ENCODE peak calls at places on chromosomes 2 and 18, in ten cellular contexts. One of them, this sample, is unnamed.

GRCh38 chr2:118169359-118170005 is 81.2 kb downstream of the INSIG2 start:
- DNase-seq in activated T-helper 1 cell treated with anti-CD3 and anti-CD28 coated beads, Interleukin-2, amount 50 U/mL, for 16 hours: no peak
- DNase-seq in nucleus accumbens: no peak
- DNase-seq in heart left ventricle: no peak
- DNase-seq in AG04449: no peak
- DNase-seq in MCF 10A: peak
- DNase-seq in T follicular helper cell: no peak
- DNase-seq in IMR-90: no peak
- DNase-seq in substantia nigra: no peak
- DNase-seq in fibroblast of mammary gland: no peak
- DNase-seq in this sample: peak

GRCh38 chr2:97761192-97761591 is 47.8 kb downstream of the ZAP70 start:
- DNase-seq in MCF 10A: no peak
- DNase-seq in T follicular helper cell: no peak
- DNase-seq in AG04449: no peak
- DNase-seq in nucleus accumbens: no peak
- DNase-seq in fibroblast of mammary gland: no peak
- DNase-seq in IMR-90: no peak
- DNase-seq in heart left ventricle: no peak
- DNase-seq in substantia nigra: no peak
- DNase-seq in activated T-helper 1 cell treated with anti-CD3 and anti-CD28 coated beads, Interleukin-2, amount 50 U/mL, for 16 hours: peak
- DNase-seq in this sample: no peak

GRCh38 chr2:130374587-130375290 is 18.9 kb downstream of the PTPN18 start:
- DNase-seq in activated T-helper 1 cell treated with anti-CD3 and anti-CD28 coated beads, Interleukin-2, amount 50 U/mL, for 16 hours: no peak
- DNase-seq in heart left ventricle: no peak
- DNase-seq in substantia nigra: no peak
- DNase-seq in IMR-90: peak
- DNase-seq in MCF 10A: no peak
- DNase-seq in T follicular helper cell: no peak
- DNase-seq in AG04449: no peak
- DNase-seq in fibroblast of mammary gland: peak
- DNase-seq in nucleus accumbens: no peak
- DNase-seq in this sample: peak

GRCh38 chr2:144516417-144516980 is 3.4 kb downstream of the ZEB2 start:
- DNase-seq in substantia nigra: no peak
- DNase-seq in AG04449: no peak
- DNase-seq in heart left ventricle: peak
- DNase-seq in T follicular helper cell: no peak
- DNase-seq in MCF 10A: no peak
- DNase-seq in fibroblast of mammary gland: no peak
- DNase-seq in nucleus accumbens: no peak
- DNase-seq in IMR-90: no peak
- DNase-seq in activated T-helper 1 cell treated with anti-CD3 and anti-CD28 coated beads, Interleukin-2, amount 50 U/mL, for 16 hours: no peak
- DNase-seq in this sample: peak

GRCh38 chr2:229282758-229283546 is 11.9 kb upstream of the PID1 start:
- DNase-seq in activated T-helper 1 cell treated with anti-CD3 and anti-CD28 coated beads, Interleukin-2, amount 50 U/mL, for 16 hours: no peak
- DNase-seq in IMR-90: peak
- DNase-seq in heart left ventricle: peak
- DNase-seq in nucleus accumbens: no peak
- DNase-seq in substantia nigra: no peak
- DNase-seq in fibroblast of mammary gland: peak
- DNase-seq in MCF 10A: peak
- DNase-seq in AG04449: no peak
- DNase-seq in T follicular helper cell: no peak
- DNase-seq in this sample: peak

GRCh38 chr2:234593636-234594035 is 96.8 kb upstream of the ARL4C start:
- DNase-seq in T follicular helper cell: no peak
- DNase-seq in MCF 10A: no peak
- DNase-seq in IMR-90: peak
- DNase-seq in fibroblast of mammary gland: no peak
- DNase-seq in nucleus accumbens: no peak
- DNase-seq in heart left ventricle: no peak
- DNase-seq in substantia nigra: no peak
- DNase-seq in AG04449: peak
- DNase-seq in activated T-helper 1 cell treated with anti-CD3 and anti-CD28 coated beads, Interleukin-2, amount 50 U/mL, for 16 hours: no peak
- DNase-seq in this sample: no peak

GRCh38 chr2:205323929-205324328 is 358.4 kb upstream of the NRP2 start:
- DNase-seq in T follicular helper cell: no peak
- DNase-seq in heart left ventricle: no peak
- DNase-seq in nucleus accumbens: no peak
- DNase-seq in activated T-helper 1 cell treated with anti-CD3 and anti-CD28 coated beads, Interleukin-2, amount 50 U/mL, for 16 hours: no peak
- DNase-seq in IMR-90: no peak
- DNase-seq in substantia nigra: no peak
- DNase-seq in fibroblast of mammary gland: peak
- DNase-seq in MCF 10A: peak
- DNase-seq in AG04449: no peak
- DNase-seq in this sample: no peak

GRCh38 chr2:228339525-228339924 is 158.0 kb upstream of the SPHKAP start:
- DNase-seq in nucleus accumbens: no peak
- DNase-seq in T follicular helper cell: no peak
- DNase-seq in substantia nigra: no peak
- DNase-seq in heart left ventricle: no peak
- DNase-seq in fibroblast of mammary gland: no peak
- DNase-seq in activated T-helper 1 cell treated with anti-CD3 and anti-CD28 coated beads, Interleukin-2, amount 50 U/mL, for 16 hours: no peak
- DNase-seq in IMR-90: no peak
- DNase-seq in MCF 10A: no peak
- DNase-seq in AG04449: no peak
- DNase-seq in this sample: no peak

GRCh38 chr2:7427293-7428060 is 510.3 kb downstream of the RNF144A start:
- DNase-seq in heart left ventricle: no peak
- DNase-seq in MCF 10A: peak
- DNase-seq in IMR-90: peak
- DNase-seq in substantia nigra: peak
- DNase-seq in nucleus accumbens: no peak
- DNase-seq in T follicular helper cell: no peak
- DNase-seq in AG04449: no peak
- DNase-seq in fibroblast of mammary gland: peak
- DNase-seq in activated T-helper 1 cell treated with anti-CD3 and anti-CD28 coated beads, Interleukin-2, amount 50 U/mL, for 16 hours: no peak
- DNase-seq in this sample: no peak

GRCh38 chr2:49248506-49248905 is 94.2 kb upstream of the FSHR start:
- DNase-seq in activated T-helper 1 cell treated with anti-CD3 and anti-CD28 coated beads, Interleukin-2, amount 50 U/mL, for 16 hours: no peak
- DNase-seq in substantia nigra: no peak
- DNase-seq in nucleus accumbens: no peak
- DNase-seq in heart left ventricle: no peak
- DNase-seq in T follicular helper cell: no peak
- DNase-seq in IMR-90: peak
- DNase-seq in fibroblast of mammary gland: peak
- DNase-seq in AG04449: peak
- DNase-seq in MCF 10A: peak
- DNase-seq in this sample: peak

GRCh38 chr2:172148246-172148645 is 45.5 kb upstream of the DLX2 start:
- DNase-seq in substantia nigra: no peak
- DNase-seq in fibroblast of mammary gland: peak
- DNase-seq in AG04449: no peak
- DNase-seq in MCF 10A: peak
- DNase-seq in IMR-90: no peak
- DNase-seq in T follicular helper cell: no peak
- DNase-seq in activated T-helper 1 cell treated with anti-CD3 and anti-CD28 coated beads, Interleukin-2, amount 50 U/mL, for 16 hours: no peak
- DNase-seq in heart left ventricle: no peak
- DNase-seq in nucleus accumbens: no peak
- DNase-seq in this sample: no peak

GRCh38 chr2:103401621-103402020 is 639.8 kb downstream of the TMEM182 start:
- DNase-seq in AG04449: no peak
- DNase-seq in MCF 10A: peak
- DNase-seq in nucleus accumbens: no peak
- DNase-seq in fibroblast of mammary gland: peak
- DNase-seq in heart left ventricle: no peak
- DNase-seq in IMR-90: no peak
- DNase-seq in activated T-helper 1 cell treated with anti-CD3 and anti-CD28 coated beads, Interleukin-2, amount 50 U/mL, for 16 hours: no peak
- DNase-seq in T follicular helper cell: no peak
- DNase-seq in substantia nigra: no peak
- DNase-seq in this sample: peak

GRCh38 chr2:175363719-175364118 is 182.2 kb upstream of the ATP5MC3 start:
- DNase-seq in MCF 10A: no peak
- DNase-seq in T follicular helper cell: no peak
- DNase-seq in fibroblast of mammary gland: no peak
- DNase-seq in nucleus accumbens: no peak
- DNase-seq in substantia nigra: no peak
- DNase-seq in activated T-helper 1 cell treated with anti-CD3 and anti-CD28 coated beads, Interleukin-2, amount 50 U/mL, for 16 hours: no peak
- DNase-seq in IMR-90: no peak
- DNase-seq in AG04449: no peak
- DNase-seq in heart left ventricle: no peak
- DNase-seq in this sample: no peak

GRCh38 chr2:33250417-33251029 is 225.9 kb upstream of the RASGRP3 start:
- DNase-seq in nucleus accumbens: no peak
- DNase-seq in AG04449: no peak
- DNase-seq in IMR-90: no peak
- DNase-seq in T follicular helper cell: no peak
- DNase-seq in MCF 10A: no peak
- DNase-seq in activated T-helper 1 cell treated with anti-CD3 and anti-CD28 coated beads, Interleukin-2, amount 50 U/mL, for 16 hours: no peak
- DNase-seq in heart left ventricle: no peak
- DNase-seq in fibroblast of mammary gland: no peak
- DNase-seq in substantia nigra: no peak
- DNase-seq in this sample: no peak

GRCh38 chr18:50268022-50268747 is 1.9 kb upstream of the CFAP53 start:
- DNase-seq in MCF 10A: no peak
- DNase-seq in substantia nigra: peak
- DNase-seq in AG04449: no peak
- DNase-seq in fibroblast of mammary gland: peak
- DNase-seq in nucleus accumbens: no peak
- DNase-seq in IMR-90: peak
- DNase-seq in activated T-helper 1 cell treated with anti-CD3 and anti-CD28 coated beads, Interleukin-2, amount 50 U/mL, for 16 hours: peak
- DNase-seq in T follicular helper cell: peak
- DNase-seq in heart left ventricle: peak
- DNase-seq in this sample: peak

GRCh38 chr2:33588246-33588645 is 10.9 kb downstream of the FAM98A start:
- DNase-seq in IMR-90: peak
- DNase-seq in substantia nigra: no peak
- DNase-seq in activated T-helper 1 cell treated with anti-CD3 and anti-CD28 coated beads, Interleukin-2, amount 50 U/mL, for 16 hours: no peak
- DNase-seq in nucleus accumbens: no peak
- DNase-seq in T follicular helper cell: no peak
- DNase-seq in MCF 10A: no peak
- DNase-seq in heart left ventricle: no peak
- DNase-seq in fibroblast of mammary gland: peak
- DNase-seq in AG04449: no peak
- DNase-seq in this sample: no peak

GRCh38 chr2:73939419-73939818 is 12.7 kb downstream of the DGUOK start:
- DNase-seq in substantia nigra: no peak
- DNase-seq in activated T-helper 1 cell treated with anti-CD3 and anti-CD28 coated beads, Interleukin-2, amount 50 U/mL, for 16 hours: no peak
- DNase-seq in heart left ventricle: peak
- DNase-seq in AG04449: no peak
- DNase-seq in fibroblast of mammary gland: peak
- DNase-seq in nucleus accumbens: no peak
- DNase-seq in MCF 10A: peak
- DNase-seq in IMR-90: peak
- DNase-seq in T follicular helper cell: no peak
- DNase-seq in this sample: no peak

GRCh38 chr18:23188391-23188790 is 53.1 kb downstream of the CABLES1 start:
- DNase-seq in heart left ventricle: no peak
- DNase-seq in substantia nigra: no peak
- DNase-seq in MCF 10A: no peak
- DNase-seq in fibroblast of mammary gland: no peak
- DNase-seq in T follicular helper cell: no peak
- DNase-seq in nucleus accumbens: no peak
- DNase-seq in IMR-90: no peak
- DNase-seq in activated T-helper 1 cell treated with anti-CD3 and anti-CD28 coated beads, Interleukin-2, amount 50 U/mL, for 16 hours: no peak
- DNase-seq in AG04449: no peak
- DNase-seq in this sample: no peak

GRCh38 chr2:30979822-30980245 is 158.4 kb downstream of the GALNT14 start:
- DNase-seq in fibroblast of mammary gland: peak
- DNase-seq in IMR-90: peak
- DNase-seq in heart left ventricle: peak
- DNase-seq in substantia nigra: no peak
- DNase-seq in MCF 10A: peak
- DNase-seq in AG04449: peak
- DNase-seq in T follicular helper cell: no peak
- DNase-seq in activated T-helper 1 cell treated with anti-CD3 and anti-CD28 coated beads, Interleukin-2, amount 50 U/mL, for 16 hours: no peak
- DNase-seq in nucleus accumbens: no peak
- DNase-seq in this sample: peak

This sample was measured in left cardiac atrium.